ENCODE peak calls at places on chromosomes 13 and 19, in nine cellular contexts. One of them, this sample, is unnamed.

GRCh38 chr13:112947796-112948195 is 21.2 kb upstream of the MCF2L start:
- DNase-seq in breast epithelium: no peak
- DNase-seq in transverse colon: no peak
- DNase-seq in Peyer's patch: no peak
- DNase-seq in ovary: no peak
- DNase-seq in left ventricle myocardium inferior: no peak
- DNase-seq in mammary epithelial cell: no peak
- DNase-seq in uterus: no peak
- DNase-seq in right lobe of liver: no peak
- DNase-seq in this sample: no peak

GRCh38 chr19:50387176-50387867 is 3.2 kb downstream of the POLD1 start:
- DNase-seq in right lobe of liver: no peak
- DNase-seq in transverse colon: no peak
- DNase-seq in uterus: no peak
- DNase-seq in left ventricle myocardium inferior: no peak
- DNase-seq in ovary: no peak
- DNase-seq in breast epithelium: no peak
- DNase-seq in Peyer's patch: no peak
- DNase-seq in mammary epithelial cell: no peak
- DNase-seq in this sample: no peak

GRCh38 chr19:49469828-49470614 is 4.0 kb upstream of the FLT3LG start:
- DNase-seq in right lobe of liver: no peak
- DNase-seq in transverse colon: peak; percentile 72
- DNase-seq in ovary: no peak
- DNase-seq in mammary epithelial cell: no peak
- DNase-seq in Peyer's patch: peak; percentile 88
- DNase-seq in breast epithelium: no peak
- DNase-seq in left ventricle myocardium inferior: no peak
- DNase-seq in uterus: no peak
- DNase-seq in this sample: no peak

GRCh38 chr19:45764947-45765346 is 4.1 kb downstream of the SIX5 start:
- DNase-seq in ovary: no peak
- DNase-seq in mammary epithelial cell: no peak
- DNase-seq in transverse colon: no peak
- DNase-seq in left ventricle myocardium inferior: peak; percentile 66
- DNase-seq in Peyer's patch: no peak
- DNase-seq in breast epithelium: no peak
- DNase-seq in right lobe of liver: no peak
- DNase-seq in uterus: peak; percentile 22
- DNase-seq in this sample: no peak

GRCh38 chr13:32501058-32501457 is 37.5 kb downstream of the N4BP2L2 start:
- DNase-seq in ovary: no peak
- DNase-seq in mammary epithelial cell: no peak
- DNase-seq in uterus: no peak
- DNase-seq in left ventricle myocardium inferior: no peak
- DNase-seq in right lobe of liver: no peak
- DNase-seq in breast epithelium: no peak
- DNase-seq in Peyer's patch: no peak
- DNase-seq in transverse colon: no peak
- DNase-seq in this sample: no peak

GRCh38 chr13:97468331-97468730 is 34.4 kb downstream of the RAP2A start:
- DNase-seq in Peyer's patch: no peak
- DNase-seq in breast epithelium: no peak
- DNase-seq in left ventricle myocardium inferior: no peak
- DNase-seq in transverse colon: no peak
- DNase-seq in uterus: no peak
- DNase-seq in ovary: no peak
- DNase-seq in mammary epithelial cell: no peak
- DNase-seq in right lobe of liver: no peak
- DNase-seq in this sample: no peak

GRCh38 chr13:102877285-102877684 is 31.5 kb downstream of the ERCC5 start:
- DNase-seq in mammary epithelial cell: peak; percentile 8
- DNase-seq in Peyer's patch: no peak
- DNase-seq in breast epithelium: no peak
- DNase-seq in left ventricle myocardium inferior: no peak
- DNase-seq in transverse colon: no peak
- DNase-seq in uterus: no peak
- DNase-seq in ovary: no peak
- DNase-seq in right lobe of liver: no peak
- DNase-seq in this sample: no peak

GRCh38 chr19:47633516-47633915 is 24.6 kb downstream of the BICRA start:
- DNase-seq in mammary epithelial cell: peak; percentile 86
- DNase-seq in left ventricle myocardium inferior: no peak
- DNase-seq in transverse colon: no peak
- DNase-seq in right lobe of liver: no peak
- DNase-seq in breast epithelium: no peak
- DNase-seq in uterus: no peak
- DNase-seq in ovary: no peak
- DNase-seq in Peyer's patch: no peak
- DNase-seq in this sample: no peak

GRCh38 chr19:17324357-17325114 is 10.1 kb downstream of the ANO8 start:
- DNase-seq in right lobe of liver: no peak
- DNase-seq in uterus: no peak
- DNase-seq in breast epithelium: no peak
- DNase-seq in transverse colon: no peak
- DNase-seq in ovary: no peak
- DNase-seq in mammary epithelial cell: no peak
- DNase-seq in left ventricle myocardium inferior: no peak
- DNase-seq in Peyer's patch: no peak
- DNase-seq in this sample: no peak

GRCh38 chr19:15331419-15332310 is 674 bp downstream of the BRD4 start:
- DNase-seq in mammary epithelial cell: peak; percentile 46
- DNase-seq in left ventricle myocardium inferior: peak; percentile 60
- DNase-seq in transverse colon: peak; percentile 64
- DNase-seq in ovary: peak; percentile 40
- DNase-seq in uterus: peak; percentile 69
- DNase-seq in Peyer's patch: peak; percentile 45
- DNase-seq in right lobe of liver: peak; percentile 78
- DNase-seq in breast epithelium: peak; percentile 39
- DNase-seq in this sample: no peak

GRCh38 chr13:71396149-71396548 is 470.9 kb downstream of the DACH1 start:
- DNase-seq in mammary epithelial cell: no peak
- DNase-seq in Peyer's patch: no peak
- DNase-seq in left ventricle myocardium inferior: no peak
- DNase-seq in ovary: no peak
- DNase-seq in right lobe of liver: no peak
- DNase-seq in breast epithelium: no peak
- DNase-seq in transverse colon: no peak
- DNase-seq in uterus: no peak
- DNase-seq in this sample: no peak

GRCh38 chr19:49546825-49547565 is 19.2 kb downstream of the RCN3 start:
- DNase-seq in Peyer's patch: peak; percentile 83
- DNase-seq in ovary: peak; percentile 73
- DNase-seq in breast epithelium: peak; percentile 68
- DNase-seq in mammary epithelial cell: peak; percentile 72
- DNase-seq in right lobe of liver: no peak
- DNase-seq in uterus: peak; percentile 66
- DNase-seq in left ventricle myocardium inferior: no peak
- DNase-seq in transverse colon: peak; percentile 81
- DNase-seq in this sample: peak; percentile 78

GRCh38 chr19:4697304-4697703 is 26.3 kb downstream of the DPP9 start:
- DNase-seq in Peyer's patch: no peak
- DNase-seq in left ventricle myocardium inferior: no peak
- DNase-seq in ovary: no peak
- DNase-seq in breast epithelium: no peak
- DNase-seq in uterus: no peak
- DNase-seq in mammary epithelial cell: no peak
- DNase-seq in transverse colon: no peak
- DNase-seq in right lobe of liver: no peak
- DNase-seq in this sample: no peak

GRCh38 chr19:9498183-9498902 is at the start of gene ZNF560:
- DNase-seq in breast epithelium: no peak
- DNase-seq in right lobe of liver: no peak
- DNase-seq in transverse colon: no peak
- DNase-seq in ovary: peak; percentile 11
- DNase-seq in left ventricle myocardium inferior: no peak
- DNase-seq in Peyer's patch: no peak
- DNase-seq in mammary epithelial cell: peak; percentile 2
- DNase-seq in uterus: no peak
- DNase-seq in this sample: no peak

GRCh38 chr19:49130325-49130724 is 11.0 kb downstream of the PPFIA3 start:
- DNase-seq in breast epithelium: no peak
- DNase-seq in right lobe of liver: no peak
- DNase-seq in left ventricle myocardium inferior: no peak
- DNase-seq in ovary: no peak
- DNase-seq in transverse colon: no peak
- DNase-seq in Peyer's patch: no peak
- DNase-seq in uterus: no peak
- DNase-seq in mammary epithelial cell: no peak
- DNase-seq in this sample: no peak

GRCh38 chr13:35512271-35512920 is 35.9 kb upstream of the MAB21L1 start:
- DNase-seq in Peyer's patch: no peak
- DNase-seq in breast epithelium: no peak
- DNase-seq in right lobe of liver: no peak
- DNase-seq in ovary: peak; percentile 38
- DNase-seq in left ventricle myocardium inferior: no peak
- DNase-seq in uterus: peak; percentile 54
- DNase-seq in mammary epithelial cell: peak; percentile 67
- DNase-seq in transverse colon: no peak
- DNase-seq in this sample: peak; percentile 63

GRCh38 chr19:31387662-31388175 is 38.5 kb upstream of the TSHZ3 start:
- DNase-seq in right lobe of liver: no peak
- DNase-seq in left ventricle myocardium inferior: no peak
- DNase-seq in uterus: no peak
- DNase-seq in Peyer's patch: no peak
- DNase-seq in breast epithelium: no peak
- DNase-seq in ovary: no peak
- DNase-seq in transverse colon: no peak
- DNase-seq in mammary epithelial cell: no peak
- DNase-seq in this sample: no peak

GRCh38 chr19:31389874-31390273 is 40.6 kb upstream of the TSHZ3 start:
- DNase-seq in right lobe of liver: no peak
- DNase-seq in mammary epithelial cell: no peak
- DNase-seq in left ventricle myocardium inferior: no peak
- DNase-seq in uterus: no peak
- DNase-seq in transverse colon: no peak
- DNase-seq in Peyer's patch: no peak
- DNase-seq in breast epithelium: no peak
- DNase-seq in ovary: no peak
- DNase-seq in this sample: no peak

GRCh38 chr19:31391518-31391917 is 42.3 kb upstream of the TSHZ3 start:
- DNase-seq in uterus: no peak
- DNase-seq in mammary epithelial cell: no peak
- DNase-seq in right lobe of liver: no peak
- DNase-seq in Peyer's patch: no peak
- DNase-seq in transverse colon: no peak
- DNase-seq in left ventricle myocardium inferior: no peak
- DNase-seq in ovary: no peak
- DNase-seq in breast epithelium: no peak
- DNase-seq in this sample: no peak

GRCh38 chr19:31392514-31392913 is 43.3 kb upstream of the TSHZ3 start:
- DNase-seq in ovary: no peak
- DNase-seq in left ventricle myocardium inferior: no peak
- DNase-seq in mammary epithelial cell: no peak
- DNase-seq in Peyer's patch: no peak
- DNase-seq in breast epithelium: no peak
- DNase-seq in uterus: no peak
- DNase-seq in right lobe of liver: no peak
- DNase-seq in transverse colon: no peak
- DNase-seq in this sample: no peak

DNA sequence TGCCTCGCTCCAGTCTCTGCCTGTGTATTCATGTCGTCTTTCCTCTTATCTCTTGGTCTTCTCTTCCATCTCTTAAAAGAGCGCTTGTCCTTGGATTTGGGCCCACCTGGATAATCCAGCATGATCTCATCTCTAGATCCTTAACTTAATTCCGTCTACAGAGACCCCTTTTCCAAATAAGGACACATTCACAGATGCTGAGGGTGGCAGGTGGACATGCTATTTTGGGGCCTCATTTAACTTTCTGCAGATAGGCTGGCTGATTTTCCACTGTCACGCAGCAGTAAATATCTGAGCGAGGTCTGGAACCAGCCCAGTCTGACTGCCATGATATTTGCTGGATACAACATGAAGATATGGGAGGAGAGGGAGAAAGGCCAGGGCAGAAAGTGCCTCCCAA is 41.5 kb upstream of the TSHZ3 start:
- DNase-seq in right lobe of liver: no peak
- DNase-seq in left ventricle myocardium inferior: no peak
- DNase-seq in uterus: no peak
- DNase-seq in mammary epithelial cell: no peak
- DNase-seq in breast epithelium: no peak
- DNase-seq in transverse colon: no peak
- DNase-seq in Peyer's patch: no peak
- DNase-seq in ovary: no peak
- DNase-seq in this sample: no peak
- H3K9me3 ChIP-seq in right lobe of liver: no peaks in the 10 kb centered on the region
- H3K9me3 ChIP-seq in left ventricle myocardium inferior: no peaks in the 10 kb centered on the region
- H3K9me3 ChIP-seq in uterus: no peaks in the 10 kb centered on the region
- H3K9me3 ChIP-seq in mammary epithelial cell: no peaks in the 10 kb centered on the region
- H3K9me3 ChIP-seq in breast epithelium: no peaks in the 10 kb centered on the region
- H3K9me3 ChIP-seq in transverse colon: no peaks in the 10 kb centered on the region
- H3K9me3 ChIP-seq in Peyer's patch: no peaks in the 10 kb centered on the region
- H3K9me3 ChIP-seq in ovary: no peaks in the 10 kb centered on the region
- H3K9me3 ChIP-seq in this sample: no peaks in the 10 kb centered on the region

GRCh38 chr13:42038661-42039456 is 9.6 kb upstream of the DGKH start:
- DNase-seq in left ventricle myocardium inferior: no peak
- DNase-seq in Peyer's patch: no peak
- DNase-seq in uterus: no peak
- DNase-seq in right lobe of liver: peak; percentile 18
- DNase-seq in transverse colon: no peak
- DNase-seq in mammary epithelial cell: no peak
- DNase-seq in breast epithelium: no peak
- DNase-seq in ovary: no peak
- DNase-seq in this sample: no peak
- H3K27ac ChIP-seq in left ventricle myocardium inferior: peak overlapping the region; percentile 98
- H3K27ac ChIP-seq in Peyer's patch: peak overlapping the region; percentile 92
- H3K27ac ChIP-seq in uterus: peak overlapping the region; percentile 99
- H3K27ac ChIP-seq in right lobe of liver: no peak overlapping the region
- H3K27ac ChIP-seq in transverse colon: peak overlapping the region; percentile 97
- H3K27ac ChIP-seq in mammary epithelial cell: peak overlapping the region; percentile 63
- H3K27ac ChIP-seq in breast epithelium: peak overlapping the region; percentile 94
- H3K27ac ChIP-seq in ovary: no peak overlapping the region
- H3K27ac ChIP-seq in this sample: no peak overlapping the region

DNA sequence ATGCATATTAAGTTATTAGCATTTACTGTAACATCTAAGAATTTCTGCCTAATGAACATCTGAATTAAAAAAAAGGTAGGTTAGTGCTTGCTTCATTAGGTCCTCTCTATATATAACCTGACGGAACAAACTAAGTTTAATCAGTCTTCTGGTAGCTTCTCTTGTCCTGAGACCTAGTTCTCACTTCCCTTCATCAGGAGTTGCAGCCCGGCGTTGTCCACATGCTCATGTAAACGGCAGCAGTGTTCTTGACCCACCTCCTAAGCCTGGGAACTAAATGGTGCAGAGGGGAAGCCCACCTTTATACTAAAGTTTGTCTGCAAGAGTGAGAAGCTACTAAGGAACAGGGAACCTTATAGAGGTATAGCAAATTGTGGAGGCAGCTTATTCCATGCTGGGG is 31.9 kb upstream of the CPB2 start:
- DNase-seq in mammary epithelial cell: no peak
- DNase-seq in transverse colon: no peak
- DNase-seq in right lobe of liver: no peak
- DNase-seq in ovary: no peak
- DNase-seq in uterus: no peak
- DNase-seq in breast epithelium: no peak
- DNase-seq in left ventricle myocardium inferior: no peak
- DNase-seq in Peyer's patch: no peak
- DNase-seq in this sample: no peak
- TF ChIP-seq CTCF in mammary epithelial cell: no peak
- TF ChIP-seq CTCF in transverse colon: no peak
- TF ChIP-seq CTCF in right lobe of liver: no peak
- TF ChIP-seq CTCF in ovary: no peak
- TF ChIP-seq CTCF in uterus: no peak
- TF ChIP-seq CTCF in breast epithelium: no peak
- TF ChIP-seq CTCF in left ventricle myocardium inferior: no peak
- TF ChIP-seq CTCF in Peyer's patch: no peak
- TF ChIP-seq CTCF in this sample: no peak

GRCh38 chr19:44345969-44346368 is 10.5 kb downstream of the ZNF112 start:
- DNase-seq in left ventricle myocardium inferior: no peak
- DNase-seq in right lobe of liver: no peak
- DNase-seq in Peyer's patch: no peak
- DNase-seq in mammary epithelial cell: no peak
- DNase-seq in ovary: no peak
- DNase-seq in transverse colon: no peak
- DNase-seq in breast epithelium: no peak
- DNase-seq in uterus: no peak
- DNase-seq in this sample: no peak
- H3K9me3 ChIP-seq in left ventricle myocardium inferior: peaks cover 93% of the 10 kb centered on the region
- H3K9me3 ChIP-seq in right lobe of liver: no peaks in the 10 kb centered on the region
- H3K9me3 ChIP-seq in Peyer's patch: no peaks in the 10 kb centered on the region
- H3K9me3 ChIP-seq in mammary epithelial cell: no peaks in the 10 kb centered on the region
- H3K9me3 ChIP-seq in ovary: peaks cover 25% of the 10 kb centered on the region
- H3K9me3 ChIP-seq in transverse colon: peaks cover 51% of the 10 kb centered on the region
- H3K9me3 ChIP-seq in breast epithelium: peaks cover 88% of the 10 kb centered on the region
- H3K9me3 ChIP-seq in uterus: no peaks in the 10 kb centered on the region
- H3K9me3 ChIP-seq in this sample: peaks cover 23% of the 10 kb centered on the region